ENCODE peak calls at places on chromosome 3, in seven cellular contexts. W is DND-41, T is IMR-90, S is mucosa of descending colon, F is fibroblast of mammary gland, L is H1, Z is uterus. J is an unnamed sample.

GRCh38 chr3:62131620-62132019 is 241.7 kb downstream of the FEZF2 start:
- DNase-seq in W (no peak), T (peak; percentile 11), S (no peak), F (peak; percentile 43), L (no peak), Z (no peak), J (peak; percentile 50)

GRCh38 chr3:108437439-108437838 is 73.0 kb downstream of the MYH15 start:
- DNase-seq in W (no peak), T (no peak), S (peak; percentile 87), F (no peak), L (no peak), Z (no peak), J (no peak)

GRCh38 chr3:56725175-56725574 is 42.1 kb upstream of the TASOR start:
- DNase-seq in W (peak; percentile 60), T (no peak), S (peak; percentile 41), F (no peak), L (no peak), Z (no peak), J (no peak)

GRCh38 chr3:197394464-197395321 is 96.3 kb upstream of the DLG1 start:
- DNase-seq in W (no peak), T (peak; percentile 99), S (no peak), F (peak; percentile 100), L (no peak), Z (peak; percentile 83), J (peak; percentile 98)

GRCh38 chr3:39272191-39272590 is 7.6 kb downstream of the CX3CR1 start:
- DNase-seq in W (no peak), T (no peak), S (no peak), F (no peak), L (no peak), Z (no peak), J (no peak)

GRCh38 chr3:129462365-129462968 is 22.4 kb downstream of the IFT122 start:
- DNase-seq in W (no peak), T (no peak), S (no peak), F (no peak), L (no peak), Z (no peak), J (no peak)

GRCh38 chr3:197021231-197021630 is 8.4 kb downstream of the MELTF start:
- DNase-seq in W (no peak), T (no peak), S (no peak), F (no peak), L (no peak), Z (no peak), J (no peak)

GRCh38 chr3:177421176-177421782 is 224.0 kb upstream of the TBL1XR1 start:
- DNase-seq in W (no peak), T (no peak), S (no peak), F (no peak), L (no peak), Z (peak; percentile 55), J (no peak)

GRCh38 chr3:131402391-131403039 is 20.9 kb downstream of the NUDT16 start:
- DNase-seq in W (no peak), T (peak; percentile 48), S (no peak), F (peak; percentile 34), L (no peak), Z (no peak), J (peak; percentile 31)

GRCh38 chr3:49713336-49714105 is 6.0 kb downstream of the AMIGO3 start:
- DNase-seq in W (no peak), T (no peak), S (no peak), F (no peak), L (no peak), Z (peak; percentile 13), J (no peak)

GRCh38 chr3:110456438-110457138 is 615.0 kb upstream of the NECTIN3 start:
- DNase-seq in W (no peak), T (no peak), S (no peak), F (no peak), L (no peak), Z (no peak), J (no peak)

GRCh38 chr3:119700269-119700919 is 2.4 kb upstream of the CFAP91 start:
- DNase-seq in W (no peak), T (peak; percentile 57), S (peak; percentile 27), F (peak; percentile 61), L (no peak), Z (no peak), J (peak; percentile 39)

GRCh38 chr3:128330301-128330845 is 136.3 kb downstream of the DNAJB8 start:
- DNase-seq in W (no peak), T (no peak), S (no peak), F (no peak), L (no peak), Z (no peak), J (no peak)

GRCh38 chr3:187130346-187131066 is 8.8 kb downstream of the RPL39L start:
- DNase-seq in W (no peak), T (peak; percentile 62), S (peak; percentile 25), F (peak; percentile 51), L (no peak), Z (no peak), J (peak; percentile 89)

GRCh38 chr3:79809106-79809505 is 41.3 kb upstream of the ROBO1 start:
- DNase-seq in W (no peak), T (no peak), S (no peak), F (no peak), L (no peak), Z (no peak), J (no peak)

GRCh38 chr3:11136116-11136515 is 18.2 kb upstream of the HRH1 start:
- DNase-seq in W (no peak), T (peak; percentile 61), S (no peak), F (peak; percentile 69), L (no peak), Z (no peak), J (peak; percentile 46)

GRCh38 chr3:194404365-194405140 is 5.5 kb upstream of the GP5 start:
- DNase-seq in W (peak; percentile 56), T (peak; percentile 58), S (peak; percentile 88), F (peak; percentile 65), L (no peak), Z (no peak), J (peak; percentile 75)

GRCh38 chr3:37997791-37998370 is 7.3 kb downstream of the VILL start:
- DNase-seq in W (no peak), T (no peak), S (no peak), F (no peak), L (no peak), Z (no peak), J (no peak)

GRCh38 chr3:35664460-35664919 is 25.2 kb downstream of the ARPP21 start:
- DNase-seq in W (peak; percentile 98), T (peak; percentile 16), S (peak; percentile 12), F (peak; percentile 18), L (no peak), Z (no peak), J (peak; percentile 87)

GRCh38 chr3:141268281-141268680 is 36.7 kb downstream of the PXYLP1 start:
- DNase-seq in W (peak; percentile 66), T (no peak), S (no peak), F (no peak), L (no peak), Z (no peak), J (no peak)

GRCh38 chr3:170368921-170369320 is 11.4 kb downstream of the SKIL start:
- DNase-seq in W (no peak), T (no peak), S (no peak), F (no peak), L (no peak), Z (no peak), J (no peak)
- TF ChIP-seq CTCF in W (peak; percentile 28), T (peak; percentile 46), S (no peak), F (peak; percentile 48), L (no peak), Z (no peak), J (peak; percentile 37)

GRCh38 chr3:52494446-52494845 is 692 bp upstream of the STAB1 start:
- DNase-seq in W (no peak), T (no peak), S (no peak), F (no peak), L (no peak), Z (no peak), J (no peak)
- TF ChIP-seq CTCF in W (no peak), T (no peak), S (no peak), F (no peak), L (peak; percentile 23), Z (no peak), J (no peak)

GRCh38 chr3:4889896-4890295 is 89.3 kb upstream of the BHLHE40 start:
- DNase-seq in W (no peak), T (peak; percentile 41), S (no peak), F (peak; percentile 10), L (no peak), Z (no peak), J (peak; percentile 47)

GRCh38 chr3:4887177-4887576 is 92.1 kb upstream of the BHLHE40 start:
- DNase-seq in W (no peak), T (no peak), S (no peak), F (no peak), L (no peak), Z (no peak), J (no peak)

GRCh38 chr3:4886448-4886847 is 92.8 kb upstream of the BHLHE40 start:
- DNase-seq in W (no peak), T (no peak), S (no peak), F (no peak), L (no peak), Z (no peak), J (no peak)

GRCh38 chr3:4885322-4885721 is 93.9 kb upstream of the BHLHE40 start:
- DNase-seq in W (no peak), T (no peak), S (no peak), F (no peak), L (no peak), Z (no peak), J (peak; percentile 86)

DNA sequence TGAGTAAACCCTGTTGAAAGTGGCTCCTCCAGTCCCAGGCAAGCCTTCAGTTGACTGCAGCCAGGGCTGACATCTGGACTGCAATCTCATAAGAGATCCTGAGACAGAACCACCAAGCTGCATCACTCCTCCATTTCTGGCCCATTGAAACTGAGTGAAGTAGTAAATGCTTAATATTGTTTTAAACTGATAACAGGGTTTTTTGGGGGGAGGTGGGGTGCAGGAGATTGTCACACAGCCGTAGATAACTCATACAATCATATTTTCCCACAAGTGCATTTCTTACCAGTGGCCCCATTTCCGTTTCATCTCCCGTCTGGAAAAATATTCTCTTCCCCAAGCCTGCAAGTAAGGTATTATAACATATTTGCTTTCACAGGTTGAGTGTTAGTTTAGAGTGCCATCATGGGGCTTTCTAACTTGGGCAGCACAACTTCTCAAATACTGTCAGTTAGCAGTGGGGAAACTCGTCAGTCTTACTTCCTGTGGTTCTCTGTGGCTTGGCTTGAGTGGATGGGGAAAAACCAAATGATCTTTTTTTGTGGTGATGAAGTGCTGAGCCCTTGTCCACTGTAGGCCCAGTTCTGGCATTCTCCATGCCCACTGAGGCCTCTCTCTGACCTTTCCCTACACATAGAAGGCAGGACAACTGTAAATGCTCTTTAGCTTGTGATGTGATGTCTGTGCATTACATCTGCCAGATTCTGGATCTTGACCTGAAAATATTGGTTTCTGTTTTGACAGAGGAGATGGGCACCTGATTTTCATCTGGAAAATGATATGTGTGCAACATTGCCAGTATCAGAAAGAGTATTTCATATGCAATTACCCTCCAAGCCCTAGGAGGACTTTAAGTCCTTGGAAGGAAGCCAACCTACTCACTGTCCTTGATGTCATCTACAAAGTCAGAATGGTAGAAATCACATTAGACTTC is 90.1 kb upstream of the BHLHE40 start:
- DNase-seq in W (no peak), T (no peak), S (no peak), F (peak; percentile 67), L (no peak), Z (no peak), J (peak; percentile 30)
- TF ChIP-seq CTCF in W (peak; percentile 49), T (no peak), S (no peak), F (no peak), L (no peak), Z (no peak), J (no peak)

DNA sequence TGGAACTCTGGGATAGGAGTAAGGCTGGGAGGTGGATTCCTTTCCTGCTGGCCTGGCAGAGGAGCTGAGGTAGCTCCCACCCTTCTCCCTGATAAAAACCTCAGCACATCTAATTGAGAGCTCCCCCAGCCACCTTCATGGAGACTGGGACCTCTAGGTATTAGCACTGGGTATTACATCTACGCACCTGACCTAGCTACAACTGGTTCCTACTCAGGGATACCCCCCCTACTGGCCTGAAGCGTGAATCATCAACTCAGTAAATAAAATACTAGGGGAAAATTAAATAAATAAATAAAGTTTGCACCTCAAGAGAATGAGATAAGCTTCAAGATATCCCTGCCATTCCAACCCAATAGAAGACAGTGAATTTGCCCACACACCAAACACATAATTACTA is 140.4 kb downstream of the NEK10 start:
- DNase-seq in W (no peak), T (no peak), S (no peak), F (no peak), L (peak; percentile 23), Z (no peak), J (no peak)
- TF ChIP-seq CTCF in W (peak; percentile 3), T (peak; percentile 8), S (no peak), F (peak; percentile 18), L (peak; percentile 69), Z (no peak), J (peak; percentile 3)